ENCODE peak calls at places on chromosome 13, in nine cellular contexts. One of them, this sample, is unnamed.

GRCh38 chr13:99827011-99827410 is 144.6 kb downstream of the ZIC5 start:
- DNase-seq in progenitor cell of endocrine pancreas: no peak
- DNase-seq in GM06990: no peak
- DNase-seq in ascending aorta: no peak
- DNase-seq in ovary: no peak
- DNase-seq in omental fat pad: no peak
- DNase-seq in AG10803: no peak
- DNase-seq in cardiac fibroblast: no peak
- DNase-seq in neural crest cell: no peak
- DNase-seq in this sample: no peak

GRCh38 chr13:38872693-38873092 is 117.9 kb downstream of the STOML3 start:
- DNase-seq in progenitor cell of endocrine pancreas: peak
- DNase-seq in GM06990: no peak
- DNase-seq in ascending aorta: no peak
- DNase-seq in ovary: peak
- DNase-seq in omental fat pad: no peak
- DNase-seq in AG10803: peak
- DNase-seq in cardiac fibroblast: peak
- DNase-seq in neural crest cell: peak
- DNase-seq in this sample: peak

GRCh38 chr13:48155850-48156249 is 60.9 kb upstream of the MED4 start:
- DNase-seq in progenitor cell of endocrine pancreas: no peak
- DNase-seq in GM06990: peak
- DNase-seq in ascending aorta: no peak
- DNase-seq in ovary: no peak
- DNase-seq in omental fat pad: no peak
- DNase-seq in AG10803: peak
- DNase-seq in cardiac fibroblast: peak
- DNase-seq in neural crest cell: no peak
- DNase-seq in this sample: no peak

GRCh38 chr13:98875146-98875729 is 102.6 kb downstream of the DOCK9 start:
- DNase-seq in progenitor cell of endocrine pancreas: no peak
- DNase-seq in GM06990: no peak
- DNase-seq in ascending aorta: no peak
- DNase-seq in ovary: no peak
- DNase-seq in omental fat pad: no peak
- DNase-seq in AG10803: no peak
- DNase-seq in cardiac fibroblast: no peak
- DNase-seq in neural crest cell: no peak
- DNase-seq in this sample: no peak

GRCh38 chr13:78465250-78465649 is 138.1 kb downstream of the POU4F1 start:
- DNase-seq in progenitor cell of endocrine pancreas: no peak
- DNase-seq in GM06990: no peak
- DNase-seq in ascending aorta: no peak
- DNase-seq in ovary: no peak
- DNase-seq in omental fat pad: no peak
- DNase-seq in AG10803: no peak
- DNase-seq in cardiac fibroblast: no peak
- DNase-seq in neural crest cell: no peak
- DNase-seq in this sample: no peak

GRCh38 chr13:47459512-47459911 is 541.6 kb downstream of the SUCLA2 start:
- DNase-seq in progenitor cell of endocrine pancreas: no peak
- DNase-seq in GM06990: no peak
- DNase-seq in ascending aorta: no peak
- DNase-seq in ovary: no peak
- DNase-seq in omental fat pad: no peak
- DNase-seq in AG10803: peak
- DNase-seq in cardiac fibroblast: peak
- DNase-seq in neural crest cell: no peak
- DNase-seq in this sample: no peak

GRCh38 chr13:98299954-98300350 is 122.9 kb upstream of the RNF113B start:
- DNase-seq in progenitor cell of endocrine pancreas: no peak
- DNase-seq in GM06990: no peak
- DNase-seq in ascending aorta: no peak
- DNase-seq in ovary: no peak
- DNase-seq in omental fat pad: no peak
- DNase-seq in AG10803: no peak
- DNase-seq in cardiac fibroblast: peak
- DNase-seq in neural crest cell: no peak
- DNase-seq in this sample: no peak

GRCh38 chr13:106118996-106119395 is 416.5 kb downstream of the EFNB2 start:
- DNase-seq in progenitor cell of endocrine pancreas: no peak
- DNase-seq in GM06990: no peak
- DNase-seq in ascending aorta: no peak
- DNase-seq in ovary: no peak
- DNase-seq in omental fat pad: no peak
- DNase-seq in AG10803: no peak
- DNase-seq in cardiac fibroblast: no peak
- DNase-seq in neural crest cell: no peak
- DNase-seq in this sample: no peak

GRCh38 chr13:29677627-29678026 is 82.1 kb upstream of the SLC7A1 start:
- DNase-seq in progenitor cell of endocrine pancreas: no peak
- DNase-seq in GM06990: no peak
- DNase-seq in ascending aorta: no peak
- DNase-seq in ovary: no peak
- DNase-seq in omental fat pad: no peak
- DNase-seq in AG10803: no peak
- DNase-seq in cardiac fibroblast: no peak
- DNase-seq in neural crest cell: no peak
- DNase-seq in this sample: no peak

GRCh38 chr13:94548382-94549240 is 47.3 kb downstream of the TGDS start:
- DNase-seq in progenitor cell of endocrine pancreas: no peak
- DNase-seq in GM06990: no peak
- DNase-seq in ascending aorta: no peak
- DNase-seq in ovary: peak
- DNase-seq in omental fat pad: peak
- DNase-seq in AG10803: peak
- DNase-seq in cardiac fibroblast: peak
- DNase-seq in neural crest cell: no peak
- DNase-seq in this sample: peak

GRCh38 chr13:109743706-109744453 is 42.5 kb downstream of the IRS2 start:
- DNase-seq in progenitor cell of endocrine pancreas: no peak
- DNase-seq in GM06990: no peak
- DNase-seq in ascending aorta: no peak
- DNase-seq in ovary: no peak
- DNase-seq in omental fat pad: no peak
- DNase-seq in AG10803: peak
- DNase-seq in cardiac fibroblast: peak
- DNase-seq in neural crest cell: no peak
- DNase-seq in this sample: peak

GRCh38 chr13:59354665-59355064 is 809.1 kb downstream of the DIAPH3 start:
- DNase-seq in progenitor cell of endocrine pancreas: no peak
- DNase-seq in GM06990: no peak
- DNase-seq in ascending aorta: no peak
- DNase-seq in ovary: no peak
- DNase-seq in omental fat pad: no peak
- DNase-seq in AG10803: no peak
- DNase-seq in cardiac fibroblast: no peak
- DNase-seq in neural crest cell: no peak
- DNase-seq in this sample: no peak

GRCh38 chr13:72963762-72964161 is 95.0 kb upstream of the KLF5 start:
- DNase-seq in progenitor cell of endocrine pancreas: no peak
- DNase-seq in GM06990: peak
- DNase-seq in ascending aorta: no peak
- DNase-seq in ovary: no peak
- DNase-seq in omental fat pad: no peak
- DNase-seq in AG10803: no peak
- DNase-seq in cardiac fibroblast: no peak
- DNase-seq in neural crest cell: no peak
- DNase-seq in this sample: no peak

GRCh38 chr13:87123987-87124784 is 547.0 kb upstream of the SLITRK5 start:
- DNase-seq in progenitor cell of endocrine pancreas: no peak
- DNase-seq in GM06990: no peak
- DNase-seq in ascending aorta: no peak
- DNase-seq in ovary: no peak
- DNase-seq in omental fat pad: no peak
- DNase-seq in AG10803: peak
- DNase-seq in cardiac fibroblast: peak
- DNase-seq in neural crest cell: no peak
- DNase-seq in this sample: peak

GRCh38 chr13:98781905-98782304 is 29.4 kb upstream of the SLC15A1 start:
- DNase-seq in progenitor cell of endocrine pancreas: no peak
- DNase-seq in GM06990: no peak
- DNase-seq in ascending aorta: no peak
- DNase-seq in ovary: no peak
- DNase-seq in omental fat pad: no peak
- DNase-seq in AG10803: no peak
- DNase-seq in cardiac fibroblast: no peak
- DNase-seq in neural crest cell: no peak
- DNase-seq in this sample: no peak

GRCh38 chr13:36885901-36886300 is 34.1 kb downstream of the SMAD9 start:
- DNase-seq in progenitor cell of endocrine pancreas: no peak
- DNase-seq in GM06990: no peak
- DNase-seq in ascending aorta: no peak
- DNase-seq in ovary: no peak
- DNase-seq in omental fat pad: no peak
- DNase-seq in AG10803: no peak
- DNase-seq in cardiac fibroblast: no peak
- DNase-seq in neural crest cell: no peak
- DNase-seq in this sample: no peak

GRCh38 chr13:106573279-106573831 is 5.4 kb upstream of the ARGLU1 start:
- DNase-seq in progenitor cell of endocrine pancreas: no peak
- DNase-seq in GM06990: no peak
- DNase-seq in ascending aorta: no peak
- DNase-seq in ovary: peak
- DNase-seq in omental fat pad: no peak
- DNase-seq in AG10803: peak
- DNase-seq in cardiac fibroblast: peak
- DNase-seq in neural crest cell: no peak
- DNase-seq in this sample: no peak

GRCh38 chr13:102697929-102698648 is 3.2 kb upstream of the METTL21C start:
- DNase-seq in progenitor cell of endocrine pancreas: no peak
- DNase-seq in GM06990: no peak
- DNase-seq in ascending aorta: no peak
- DNase-seq in ovary: no peak
- DNase-seq in omental fat pad: no peak
- DNase-seq in AG10803: no peak
- DNase-seq in cardiac fibroblast: no peak
- DNase-seq in neural crest cell: no peak
- DNase-seq in this sample: no peak

GRCh38 chr13:44240611-44241010 is 133.0 kb upstream of the SERP2 start:
- DNase-seq in progenitor cell of endocrine pancreas: no peak
- DNase-seq in GM06990: no peak
- DNase-seq in ascending aorta: no peak
- DNase-seq in ovary: no peak
- DNase-seq in omental fat pad: no peak
- DNase-seq in AG10803: no peak
- DNase-seq in cardiac fibroblast: no peak
- DNase-seq in neural crest cell: no peak
- DNase-seq in this sample: no peak
- TF ChIP-seq CTCF in progenitor cell of endocrine pancreas: no peak
- TF ChIP-seq CTCF in GM06990: no peak
- TF ChIP-seq CTCF in ascending aorta: no peak
- TF ChIP-seq CTCF in ovary: no peak
- TF ChIP-seq CTCF in omental fat pad: no peak
- TF ChIP-seq CTCF in AG10803: no peak
- TF ChIP-seq CTCF in cardiac fibroblast: no peak
- TF ChIP-seq CTCF in neural crest cell: no peak
- TF ChIP-seq CTCF in this sample: no peak

DNA sequence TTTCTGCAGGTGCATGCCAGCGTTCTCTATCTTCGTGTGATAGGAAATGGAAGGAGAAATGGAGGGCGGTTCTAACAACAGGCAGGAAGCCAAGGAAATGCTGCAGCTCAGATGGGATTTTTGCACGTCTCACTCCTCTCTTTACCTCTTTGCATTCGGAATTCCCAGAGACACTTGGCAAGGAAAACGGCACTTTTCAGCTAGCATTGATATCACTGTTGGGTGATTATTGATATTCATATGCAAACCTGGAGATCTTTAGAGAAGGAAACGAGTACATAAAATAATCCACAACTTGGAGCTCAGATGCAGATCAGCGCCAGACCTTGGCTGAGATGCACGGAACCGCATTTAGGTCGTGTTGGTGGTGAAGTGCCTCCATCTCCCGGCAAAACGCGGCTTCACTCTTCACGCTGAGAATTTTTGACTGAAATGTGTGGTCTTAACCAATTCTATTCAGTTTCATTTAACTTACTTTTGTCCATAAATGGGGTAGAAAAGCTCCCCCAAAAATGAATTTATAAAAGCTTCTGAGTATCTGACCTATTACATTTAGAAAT is 77.2 kb upstream of the ARHGEF7 start:
- DNase-seq in progenitor cell of endocrine pancreas: no peak
- DNase-seq in GM06990: no peak
- DNase-seq in ascending aorta: no peak
- DNase-seq in ovary: no peak
- DNase-seq in omental fat pad: no peak
- DNase-seq in AG10803: no peak
- DNase-seq in cardiac fibroblast: no peak
- DNase-seq in neural crest cell: no peak
- DNase-seq in this sample: no peak
- TF ChIP-seq CTCF in progenitor cell of endocrine pancreas: no peak
- TF ChIP-seq CTCF in GM06990: no peak
- TF ChIP-seq CTCF in ascending aorta: no peak
- TF ChIP-seq CTCF in ovary: peak
- TF ChIP-seq CTCF in omental fat pad: no peak
- TF ChIP-seq CTCF in AG10803: no peak
- TF ChIP-seq CTCF in cardiac fibroblast: no peak
- TF ChIP-seq CTCF in neural crest cell: no peak
- TF ChIP-seq CTCF in this sample: no peak

DNA sequence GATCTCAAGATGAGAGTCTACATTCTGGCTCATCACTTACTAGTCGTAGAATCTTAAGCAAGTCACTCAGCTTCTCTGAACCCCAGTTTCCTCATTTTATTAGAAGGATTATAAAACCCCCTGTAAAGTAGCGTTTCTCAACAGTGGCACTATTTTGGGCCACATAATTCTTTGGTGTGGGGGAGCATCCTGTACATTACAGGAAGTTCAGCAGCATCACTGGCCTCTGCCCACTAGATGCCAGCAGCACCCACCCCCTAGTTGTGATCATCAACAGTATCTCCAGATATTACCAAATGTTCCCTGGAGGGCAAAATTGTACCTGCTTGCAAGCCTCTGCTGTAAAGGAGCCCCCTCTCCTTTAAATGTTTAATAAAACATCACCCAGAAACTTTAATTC is 22.6 kb downstream of the STARD13 start:
- DNase-seq in progenitor cell of endocrine pancreas: no peak
- DNase-seq in GM06990: no peak
- DNase-seq in ascending aorta: no peak
- DNase-seq in ovary: no peak
- DNase-seq in omental fat pad: no peak
- DNase-seq in AG10803: no peak
- DNase-seq in cardiac fibroblast: no peak
- DNase-seq in neural crest cell: no peak
- DNase-seq in this sample: no peak
- TF ChIP-seq CTCF in progenitor cell of endocrine pancreas: no peak
- TF ChIP-seq CTCF in GM06990: peak
- TF ChIP-seq CTCF in ascending aorta: no peak
- TF ChIP-seq CTCF in ovary: no peak
- TF ChIP-seq CTCF in omental fat pad: no peak
- TF ChIP-seq CTCF in AG10803: peak
- TF ChIP-seq CTCF in cardiac fibroblast: peak
- TF ChIP-seq CTCF in neural crest cell: no peak
- TF ChIP-seq CTCF in this sample: no peak

DNA sequence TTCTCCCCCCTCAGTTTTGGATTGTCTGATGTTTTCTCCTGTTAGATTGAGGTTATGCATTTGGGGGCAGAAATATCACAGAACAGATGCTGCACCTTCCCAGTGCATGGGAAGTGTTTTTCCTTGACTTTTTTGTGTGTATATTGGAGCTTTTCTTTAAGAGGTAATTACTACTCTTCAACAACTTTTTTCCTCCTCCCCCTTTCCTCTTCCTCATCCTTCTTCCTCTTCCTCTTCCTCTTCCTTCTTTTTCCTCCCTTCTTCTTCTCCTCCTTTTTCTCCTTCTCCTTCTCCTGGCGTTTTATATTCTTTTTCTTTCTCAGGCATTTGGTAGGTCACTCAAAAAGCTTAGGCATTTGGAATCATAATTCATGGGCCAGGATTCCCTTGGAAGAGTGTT is 18.1 kb upstream of the SPATA13 start:
- DNase-seq in progenitor cell of endocrine pancreas: no peak
- DNase-seq in GM06990: no peak
- DNase-seq in ascending aorta: no peak
- DNase-seq in ovary: no peak
- DNase-seq in omental fat pad: no peak
- DNase-seq in AG10803: no peak
- DNase-seq in cardiac fibroblast: no peak
- DNase-seq in neural crest cell: no peak
- DNase-seq in this sample: no peak
- TF ChIP-seq CTCF in progenitor cell of endocrine pancreas: no peak
- TF ChIP-seq CTCF in GM06990: no peak
- TF ChIP-seq CTCF in ascending aorta: no peak
- TF ChIP-seq CTCF in ovary: no peak
- TF ChIP-seq CTCF in omental fat pad: no peak
- TF ChIP-seq CTCF in AG10803: no peak
- TF ChIP-seq CTCF in cardiac fibroblast: no peak
- TF ChIP-seq CTCF in neural crest cell: no peak
- TF ChIP-seq CTCF in this sample: no peak

This sample was measured in glutamatergic neuron.